ENCODE peak calls at places on chromosomes 13 and 19, in ten cellular contexts. One of them, this sample, is unnamed.
A peak's percentile ranks its signal among the peaks of the same experiment; 100 is the strongest.

GRCh38 chr13:99218545-99218944 is 17.9 kb downstream of the UBAC2 start:
- DNase-seq in effector CD4-positive, alpha-beta T cell: no peak
- DNase-seq in GM04504: no peak
- DNase-seq in mesothelial cell of epicardium: no peak
- DNase-seq in heart left ventricle: peak; percentile 71
- DNase-seq in M059J: peak; percentile 13
- DNase-seq in KG1: no peak
- DNase-seq in HS-5: no peak
- DNase-seq in glomerular endothelial cell: no peak
- DNase-seq in stimulated activated CD4-positive, alpha-beta T cell treated with anti-CD3 and anti-CD28 coated beads, Interleukin-1b, Interleukin-23, amount 100 ng/mL, for 1 hour: no peak
- DNase-seq in this sample: no peak

GRCh38 chr19:32651729-32652140 is 23.2 kb downstream of the ANKRD27 start:
- DNase-seq in effector CD4-positive, alpha-beta T cell: no peak
- DNase-seq in GM04504: no peak
- DNase-seq in mesothelial cell of epicardium: no peak
- DNase-seq in heart left ventricle: peak; percentile 40
- DNase-seq in M059J: no peak
- DNase-seq in KG1: no peak
- DNase-seq in HS-5: no peak
- DNase-seq in glomerular endothelial cell: no peak
- DNase-seq in stimulated activated CD4-positive, alpha-beta T cell treated with anti-CD3 and anti-CD28 coated beads, Interleukin-1b, Interleukin-23, amount 100 ng/mL, for 1 hour: no peak
- DNase-seq in this sample: no peak

GRCh38 chr19:4068058-4068966 is 1.6 kb upstream of the ZBTB7A start:
- DNase-seq in effector CD4-positive, alpha-beta T cell: no peak
- DNase-seq in GM04504: no peak
- DNase-seq in mesothelial cell of epicardium: no peak
- DNase-seq in heart left ventricle: no peak
- DNase-seq in M059J: no peak
- DNase-seq in KG1: no peak
- DNase-seq in HS-5: no peak
- DNase-seq in glomerular endothelial cell: no peak
- DNase-seq in stimulated activated CD4-positive, alpha-beta T cell treated with anti-CD3 and anti-CD28 coated beads, Interleukin-1b, Interleukin-23, amount 100 ng/mL, for 1 hour: no peak
- DNase-seq in this sample: no peak

GRCh38 chr19:3443840-3444694 is 36.3 kb downstream of the SMIM24 start:
- DNase-seq in effector CD4-positive, alpha-beta T cell: no peak
- DNase-seq in GM04504: no peak
- DNase-seq in mesothelial cell of epicardium: no peak
- DNase-seq in heart left ventricle: peak; percentile 80
- DNase-seq in M059J: no peak
- DNase-seq in KG1: no peak
- DNase-seq in HS-5: no peak
- DNase-seq in glomerular endothelial cell: no peak
- DNase-seq in stimulated activated CD4-positive, alpha-beta T cell treated with anti-CD3 and anti-CD28 coated beads, Interleukin-1b, Interleukin-23, amount 100 ng/mL, for 1 hour: no peak
- DNase-seq in this sample: no peak

GRCh38 chr19:24002256-24002945 is 84.6 kb upstream of the ZNF254 start:
- DNase-seq in effector CD4-positive, alpha-beta T cell: no peak
- DNase-seq in GM04504: no peak
- DNase-seq in mesothelial cell of epicardium: no peak
- DNase-seq in heart left ventricle: no peak
- DNase-seq in M059J: no peak
- DNase-seq in KG1: no peak
- DNase-seq in HS-5: no peak
- DNase-seq in glomerular endothelial cell: no peak
- DNase-seq in stimulated activated CD4-positive, alpha-beta T cell treated with anti-CD3 and anti-CD28 coated beads, Interleukin-1b, Interleukin-23, amount 100 ng/mL, for 1 hour: no peak
- DNase-seq in this sample: no peak

GRCh38 chr13:35923347-35923746 is 207.8 kb downstream of the DCLK1 start:
- DNase-seq in effector CD4-positive, alpha-beta T cell: no peak
- DNase-seq in GM04504: peak; percentile 42
- DNase-seq in mesothelial cell of epicardium: no peak
- DNase-seq in heart left ventricle: peak; percentile 30
- DNase-seq in M059J: peak; percentile 87
- DNase-seq in KG1: no peak
- DNase-seq in HS-5: peak; percentile 30
- DNase-seq in glomerular endothelial cell: no peak
- DNase-seq in stimulated activated CD4-positive, alpha-beta T cell treated with anti-CD3 and anti-CD28 coated beads, Interleukin-1b, Interleukin-23, amount 100 ng/mL, for 1 hour: no peak
- DNase-seq in this sample: no peak

GRCh38 chr13:36870050-36870692 is 49.9 kb downstream of the SMAD9 start:
- DNase-seq in effector CD4-positive, alpha-beta T cell: no peak
- DNase-seq in GM04504: no peak
- DNase-seq in mesothelial cell of epicardium: no peak
- DNase-seq in heart left ventricle: no peak
- DNase-seq in M059J: no peak
- DNase-seq in KG1: no peak
- DNase-seq in HS-5: no peak
- DNase-seq in glomerular endothelial cell: no peak
- DNase-seq in stimulated activated CD4-positive, alpha-beta T cell treated with anti-CD3 and anti-CD28 coated beads, Interleukin-1b, Interleukin-23, amount 100 ng/mL, for 1 hour: no peak
- DNase-seq in this sample: no peak

GRCh38 chr13:40228981-40229380 is 437.5 kb downstream of the FOXO1 start:
- DNase-seq in effector CD4-positive, alpha-beta T cell: no peak
- DNase-seq in GM04504: no peak
- DNase-seq in mesothelial cell of epicardium: no peak
- DNase-seq in heart left ventricle: no peak
- DNase-seq in M059J: no peak
- DNase-seq in KG1: no peak
- DNase-seq in HS-5: no peak
- DNase-seq in glomerular endothelial cell: no peak
- DNase-seq in stimulated activated CD4-positive, alpha-beta T cell treated with anti-CD3 and anti-CD28 coated beads, Interleukin-1b, Interleukin-23, amount 100 ng/mL, for 1 hour: no peak
- DNase-seq in this sample: no peak

GRCh38 chr13:42653694-42654093 is 79.7 kb downstream of the TNFSF11 start:
- DNase-seq in effector CD4-positive, alpha-beta T cell: no peak
- DNase-seq in GM04504: no peak
- DNase-seq in mesothelial cell of epicardium: no peak
- DNase-seq in heart left ventricle: no peak
- DNase-seq in M059J: no peak
- DNase-seq in KG1: no peak
- DNase-seq in HS-5: no peak
- DNase-seq in glomerular endothelial cell: no peak
- DNase-seq in stimulated activated CD4-positive, alpha-beta T cell treated with anti-CD3 and anti-CD28 coated beads, Interleukin-1b, Interleukin-23, amount 100 ng/mL, for 1 hour: no peak
- DNase-seq in this sample: no peak

GRCh38 chr13:64158910-64159309 is 2743.3 kb upstream of the PCDH20 start:
- DNase-seq in effector CD4-positive, alpha-beta T cell: no peak
- DNase-seq in GM04504: peak; percentile 17
- DNase-seq in mesothelial cell of epicardium: no peak
- DNase-seq in heart left ventricle: no peak
- DNase-seq in M059J: peak; percentile 44
- DNase-seq in KG1: no peak
- DNase-seq in HS-5: peak; percentile 6
- DNase-seq in glomerular endothelial cell: peak; percentile 72
- DNase-seq in stimulated activated CD4-positive, alpha-beta T cell treated with anti-CD3 and anti-CD28 coated beads, Interleukin-1b, Interleukin-23, amount 100 ng/mL, for 1 hour: no peak
- DNase-seq in this sample: no peak

GRCh38 chr13:45564108-45564507 is 51.4 kb downstream of the ERICH6B start:
- DNase-seq in effector CD4-positive, alpha-beta T cell: no peak
- DNase-seq in GM04504: peak; percentile 8
- DNase-seq in mesothelial cell of epicardium: no peak
- DNase-seq in heart left ventricle: no peak
- DNase-seq in M059J: peak; percentile 46
- DNase-seq in KG1: no peak
- DNase-seq in HS-5: peak; percentile 8
- DNase-seq in glomerular endothelial cell: no peak
- DNase-seq in stimulated activated CD4-positive, alpha-beta T cell treated with anti-CD3 and anti-CD28 coated beads, Interleukin-1b, Interleukin-23, amount 100 ng/mL, for 1 hour: no peak
- DNase-seq in this sample: no peak

GRCh38 chr19:873084-874019 is 13.9 kb downstream of the CFD start:
- DNase-seq in effector CD4-positive, alpha-beta T cell: peak; percentile 65
- DNase-seq in GM04504: peak; percentile 68
- DNase-seq in mesothelial cell of epicardium: no peak
- DNase-seq in heart left ventricle: no peak
- DNase-seq in M059J: peak; percentile 27
- DNase-seq in KG1: no peak
- DNase-seq in HS-5: no peak
- DNase-seq in glomerular endothelial cell: no peak
- DNase-seq in stimulated activated CD4-positive, alpha-beta T cell treated with anti-CD3 and anti-CD28 coated beads, Interleukin-1b, Interleukin-23, amount 100 ng/mL, for 1 hour: peak; percentile 63
- DNase-seq in this sample: no peak

GRCh38 chr19:14003279-14004051 is 2.7 kb downstream of the RFX1 start:
- DNase-seq in effector CD4-positive, alpha-beta T cell: no peak
- DNase-seq in GM04504: no peak
- DNase-seq in mesothelial cell of epicardium: no peak
- DNase-seq in heart left ventricle: no peak
- DNase-seq in M059J: no peak
- DNase-seq in KG1: no peak
- DNase-seq in HS-5: no peak
- DNase-seq in glomerular endothelial cell: no peak
- DNase-seq in stimulated activated CD4-positive, alpha-beta T cell treated with anti-CD3 and anti-CD28 coated beads, Interleukin-1b, Interleukin-23, amount 100 ng/mL, for 1 hour: no peak
- DNase-seq in this sample: no peak

GRCh38 chr19:34317311-34317927 is 47.6 kb upstream of the GPI start:
- DNase-seq in effector CD4-positive, alpha-beta T cell: peak; percentile 17
- DNase-seq in GM04504: no peak
- DNase-seq in mesothelial cell of epicardium: no peak
- DNase-seq in heart left ventricle: peak; percentile 55
- DNase-seq in M059J: peak; percentile 55
- DNase-seq in KG1: no peak
- DNase-seq in HS-5: no peak
- DNase-seq in glomerular endothelial cell: no peak
- DNase-seq in stimulated activated CD4-positive, alpha-beta T cell treated with anti-CD3 and anti-CD28 coated beads, Interleukin-1b, Interleukin-23, amount 100 ng/mL, for 1 hour: no peak
- DNase-seq in this sample: no peak

GRCh38 chr19:57280913-57281425 is 684 bp downstream of the ZNF460 start:
- DNase-seq in effector CD4-positive, alpha-beta T cell: peak; percentile 11
- DNase-seq in GM04504: no peak
- DNase-seq in mesothelial cell of epicardium: no peak
- DNase-seq in heart left ventricle: peak; percentile 11
- DNase-seq in M059J: peak; percentile 34
- DNase-seq in KG1: no peak
- DNase-seq in HS-5: no peak
- DNase-seq in glomerular endothelial cell: no peak
- DNase-seq in stimulated activated CD4-positive, alpha-beta T cell treated with anti-CD3 and anti-CD28 coated beads, Interleukin-1b, Interleukin-23, amount 100 ng/mL, for 1 hour: no peak
- DNase-seq in this sample: no peak

GRCh38 chr13:113746143-113746525 is 12.9 kb upstream of the TMEM255B start:
- DNase-seq in effector CD4-positive, alpha-beta T cell: no peak
- DNase-seq in GM04504: no peak
- DNase-seq in mesothelial cell of epicardium: no peak
- DNase-seq in heart left ventricle: no peak
- DNase-seq in M059J: peak; percentile 10
- DNase-seq in KG1: no peak
- DNase-seq in HS-5: no peak
- DNase-seq in glomerular endothelial cell: no peak
- DNase-seq in stimulated activated CD4-positive, alpha-beta T cell treated with anti-CD3 and anti-CD28 coated beads, Interleukin-1b, Interleukin-23, amount 100 ng/mL, for 1 hour: no peak
- DNase-seq in this sample: no peak

GRCh38 chr13:42258747-42259146 is 13.2 kb upstream of the AKAP11 start:
- DNase-seq in effector CD4-positive, alpha-beta T cell: no peak
- DNase-seq in GM04504: no peak
- DNase-seq in mesothelial cell of epicardium: no peak
- DNase-seq in heart left ventricle: no peak
- DNase-seq in M059J: no peak
- DNase-seq in KG1: no peak
- DNase-seq in HS-5: no peak
- DNase-seq in glomerular endothelial cell: no peak
- DNase-seq in stimulated activated CD4-positive, alpha-beta T cell treated with anti-CD3 and anti-CD28 coated beads, Interleukin-1b, Interleukin-23, amount 100 ng/mL, for 1 hour: no peak
- DNase-seq in this sample: no peak

GRCh38 chr13:35702316-35702715 is 225.8 kb upstream of the MAB21L1 start:
- DNase-seq in effector CD4-positive, alpha-beta T cell: no peak
- DNase-seq in GM04504: no peak
- DNase-seq in mesothelial cell of epicardium: no peak
- DNase-seq in heart left ventricle: no peak
- DNase-seq in M059J: no peak
- DNase-seq in KG1: no peak
- DNase-seq in HS-5: no peak
- DNase-seq in glomerular endothelial cell: no peak
- DNase-seq in stimulated activated CD4-positive, alpha-beta T cell treated with anti-CD3 and anti-CD28 coated beads, Interleukin-1b, Interleukin-23, amount 100 ng/mL, for 1 hour: no peak
- DNase-seq in this sample: no peak

GRCh38 chr13:27183561-27184147 is 12.0 kb upstream of the USP12 start:
- DNase-seq in effector CD4-positive, alpha-beta T cell: no peak
- DNase-seq in GM04504: no peak
- DNase-seq in mesothelial cell of epicardium: no peak
- DNase-seq in heart left ventricle: no peak
- DNase-seq in M059J: peak; percentile 53
- DNase-seq in KG1: no peak
- DNase-seq in HS-5: no peak
- DNase-seq in glomerular endothelial cell: no peak
- DNase-seq in stimulated activated CD4-positive, alpha-beta T cell treated with anti-CD3 and anti-CD28 coated beads, Interleukin-1b, Interleukin-23, amount 100 ng/mL, for 1 hour: no peak
- DNase-seq in this sample: no peak

GRCh38 chr19:49891393-49891792 is 5.3 kb downstream of the IL4I1 start:
- DNase-seq in effector CD4-positive, alpha-beta T cell: no peak
- DNase-seq in GM04504: no peak
- DNase-seq in mesothelial cell of epicardium: no peak
- DNase-seq in heart left ventricle: no peak
- DNase-seq in M059J: no peak
- DNase-seq in KG1: no peak
- DNase-seq in HS-5: no peak
- DNase-seq in glomerular endothelial cell: no peak
- DNase-seq in stimulated activated CD4-positive, alpha-beta T cell treated with anti-CD3 and anti-CD28 coated beads, Interleukin-1b, Interleukin-23, amount 100 ng/mL, for 1 hour: no peak
- DNase-seq in this sample: no peak

GRCh38 chr19:3479819-3480215 is 508 bp downstream of the SMIM24 start:
- DNase-seq in effector CD4-positive, alpha-beta T cell: peak; percentile 23
- DNase-seq in GM04504: no peak
- DNase-seq in mesothelial cell of epicardium: no peak
- DNase-seq in heart left ventricle: no peak
- DNase-seq in M059J: no peak
- DNase-seq in KG1: no peak
- DNase-seq in HS-5: no peak
- DNase-seq in glomerular endothelial cell: no peak
- DNase-seq in stimulated activated CD4-positive, alpha-beta T cell treated with anti-CD3 and anti-CD28 coated beads, Interleukin-1b, Interleukin-23, amount 100 ng/mL, for 1 hour: no peak
- DNase-seq in this sample: no peak

GRCh38 chr13:85137516-85137915 is 661.7 kb downstream of the SLITRK6 start:
- DNase-seq in effector CD4-positive, alpha-beta T cell: no peak
- DNase-seq in GM04504: no peak
- DNase-seq in mesothelial cell of epicardium: no peak
- DNase-seq in heart left ventricle: no peak
- DNase-seq in M059J: no peak
- DNase-seq in KG1: no peak
- DNase-seq in HS-5: no peak
- DNase-seq in glomerular endothelial cell: no peak
- DNase-seq in stimulated activated CD4-positive, alpha-beta T cell treated with anti-CD3 and anti-CD28 coated beads, Interleukin-1b, Interleukin-23, amount 100 ng/mL, for 1 hour: no peak
- DNase-seq in this sample: no peak

GRCh38 chr13:28819748-28820098 is 416 bp upstream of the MTUS2 start:
- DNase-seq in effector CD4-positive, alpha-beta T cell: no peak
- DNase-seq in GM04504: no peak
- DNase-seq in mesothelial cell of epicardium: peak; percentile 81
- DNase-seq in heart left ventricle: peak; percentile 55
- DNase-seq in M059J: no peak
- DNase-seq in KG1: peak; percentile 6
- DNase-seq in HS-5: no peak
- DNase-seq in glomerular endothelial cell: no peak
- DNase-seq in stimulated activated CD4-positive, alpha-beta T cell treated with anti-CD3 and anti-CD28 coated beads, Interleukin-1b, Interleukin-23, amount 100 ng/mL, for 1 hour: no peak
- DNase-seq in this sample: peak; percentile 38

GRCh38 chr13:110187501-110188161 is 119.3 kb downstream of the COL4A1 start:
- DNase-seq in effector CD4-positive, alpha-beta T cell: no peak
- DNase-seq in GM04504: peak; percentile 24
- DNase-seq in mesothelial cell of epicardium: peak; percentile 47
- DNase-seq in heart left ventricle: peak; percentile 65
- DNase-seq in M059J: peak; percentile 38
- DNase-seq in KG1: no peak
- DNase-seq in HS-5: peak; percentile 2
- DNase-seq in glomerular endothelial cell: peak; percentile 29
- DNase-seq in stimulated activated CD4-positive, alpha-beta T cell treated with anti-CD3 and anti-CD28 coated beads, Interleukin-1b, Interleukin-23, amount 100 ng/mL, for 1 hour: no peak
- DNase-seq in this sample: no peak

GRCh38 chr13:89694471-89694870 is 1653.0 kb upstream of the MIR17HG start:
- DNase-seq in effector CD4-positive, alpha-beta T cell: no peak
- DNase-seq in GM04504: no peak
- DNase-seq in mesothelial cell of epicardium: no peak
- DNase-seq in heart left ventricle: no peak
- DNase-seq in M059J: no peak
- DNase-seq in KG1: no peak
- DNase-seq in HS-5: no peak
- DNase-seq in glomerular endothelial cell: no peak
- DNase-seq in stimulated activated CD4-positive, alpha-beta T cell treated with anti-CD3 and anti-CD28 coated beads, Interleukin-1b, Interleukin-23, amount 100 ng/mL, for 1 hour: no peak
- DNase-seq in this sample: no peak

GRCh38 chr13:102772042-102772425 is 1.6 kb downstream of the TEX30 start:
- DNase-seq in effector CD4-positive, alpha-beta T cell: no peak
- DNase-seq in GM04504: no peak
- DNase-seq in mesothelial cell of epicardium: no peak
- DNase-seq in heart left ventricle: no peak
- DNase-seq in M059J: no peak
- DNase-seq in KG1: no peak
- DNase-seq in HS-5: no peak
- DNase-seq in glomerular endothelial cell: no peak
- DNase-seq in stimulated activated CD4-positive, alpha-beta T cell treated with anti-CD3 and anti-CD28 coated beads, Interleukin-1b, Interleukin-23, amount 100 ng/mL, for 1 hour: no peak
- DNase-seq in this sample: no peak

GRCh38 chr13:113934576-113934975 is 39.3 kb downstream of the C13orf46 start:
- DNase-seq in effector CD4-positive, alpha-beta T cell: no peak
- DNase-seq in GM04504: no peak
- DNase-seq in mesothelial cell of epicardium: no peak
- DNase-seq in heart left ventricle: no peak
- DNase-seq in M059J: no peak
- DNase-seq in KG1: no peak
- DNase-seq in HS-5: no peak
- DNase-seq in glomerular endothelial cell: no peak
- DNase-seq in stimulated activated CD4-positive, alpha-beta T cell treated with anti-CD3 and anti-CD28 coated beads, Interleukin-1b, Interleukin-23, amount 100 ng/mL, for 1 hour: no peak
- DNase-seq in this sample: no peak

GRCh38 chr13:51844862-51845573 is at the start of gene TMEM272:
- DNase-seq in effector CD4-positive, alpha-beta T cell: peak; percentile 27
- DNase-seq in GM04504: no peak
- DNase-seq in mesothelial cell of epicardium: peak; percentile 82
- DNase-seq in heart left ventricle: no peak
- DNase-seq in M059J: peak; percentile 41
- DNase-seq in KG1: no peak
- DNase-seq in HS-5: no peak
- DNase-seq in glomerular endothelial cell: no peak
- DNase-seq in stimulated activated CD4-positive, alpha-beta T cell treated with anti-CD3 and anti-CD28 coated beads, Interleukin-1b, Interleukin-23, amount 100 ng/mL, for 1 hour: no peak
- DNase-seq in this sample: peak; percentile 83

This sample was measured in D721Med.